ENCODE peak calls at places on chromosomes 13 and 19, in five cellular contexts. One of them, this sample, is unnamed.

GRCh38 chr19:39951065-39951650 is 16.7 kb upstream of the FCGBP start:
- DNase-seq in K562: no peak
- DNase-seq in H1: no peak
- DNase-seq in HepG2: no peak
- DNase-seq in GM12878: no peak
- DNase-seq in this sample: no peak

GRCh38 chr19:5006821-5007220 is 37.9 kb downstream of the KDM4B start:
- DNase-seq in K562: no peak
- DNase-seq in H1: no peak
- DNase-seq in HepG2: no peak
- DNase-seq in GM12878: no peak
- DNase-seq in this sample: no peak

GRCh38 chr13:109654341-109655205 is 131.8 kb downstream of the IRS2 start:
- DNase-seq in K562: no peak
- DNase-seq in H1: no peak
- DNase-seq in HepG2: no peak
- DNase-seq in GM12878: no peak
- DNase-seq in this sample: no peak

GRCh38 chr13:113491418-113491883 is 940 bp upstream of the DCUN1D2 start:
- DNase-seq in K562: peak; percentile 27
- DNase-seq in H1: peak; percentile 70
- DNase-seq in HepG2: no peak
- DNase-seq in GM12878: no peak
- DNase-seq in this sample: peak; percentile 34

GRCh38 chr13:104326523-104326922 is 1260.3 kb upstream of the SLC10A2 start:
- DNase-seq in K562: no peak
- DNase-seq in H1: no peak
- DNase-seq in HepG2: no peak
- DNase-seq in GM12878: no peak
- DNase-seq in this sample: no peak

GRCh38 chr13:34513526-34513925 is 428.5 kb upstream of the NBEA start:
- DNase-seq in K562: no peak
- DNase-seq in H1: no peak
- DNase-seq in HepG2: no peak
- DNase-seq in GM12878: no peak
- DNase-seq in this sample: no peak

GRCh38 chr19:55670280-55671053 is 4.6 kb upstream of the EPN1 start:
- DNase-seq in K562: peak; percentile 30
- DNase-seq in H1: no peak
- DNase-seq in HepG2: no peak
- DNase-seq in GM12878: no peak
- DNase-seq in this sample: peak; percentile 31

GRCh38 chr19:50384685-50385535 is 763 bp downstream of the POLD1 start:
- DNase-seq in K562: peak; percentile 31
- DNase-seq in H1: no peak
- DNase-seq in HepG2: no peak
- DNase-seq in GM12878: no peak
- DNase-seq in this sample: no peak

GRCh38 chr19:5799247-5800241 is 5.3 kb upstream of the NRTN start:
- DNase-seq in K562: peak; percentile 85
- DNase-seq in H1: no peak
- DNase-seq in HepG2: no peak
- DNase-seq in GM12878: no peak
- DNase-seq in this sample: no peak

GRCh38 chr19:42024622-42025111 is 30.6 kb upstream of the ATP1A3 start:
- DNase-seq in K562: no peak
- DNase-seq in H1: no peak
- DNase-seq in HepG2: no peak
- DNase-seq in GM12878: no peak
- DNase-seq in this sample: no peak

GRCh38 chr13:110629735-110630134 is 14.4 kb downstream of the NAXD start:
- DNase-seq in K562: no peak
- DNase-seq in H1: no peak
- DNase-seq in HepG2: no peak
- DNase-seq in GM12878: no peak
- DNase-seq in this sample: no peak

GRCh38 chr19:15846923-15847322 is 31.5 kb upstream of the OR10H1 start:
- DNase-seq in K562: no peak
- DNase-seq in H1: no peak
- DNase-seq in HepG2: no peak
- DNase-seq in GM12878: no peak
- DNase-seq in this sample: no peak

GRCh38 chr13:46165485-46166220 is 16.3 kb downstream of the LCP1 start:
- DNase-seq in K562: no peak
- DNase-seq in H1: no peak
- DNase-seq in HepG2: no peak
- DNase-seq in GM12878: peak; percentile 84
- DNase-seq in this sample: no peak
- TF ChIP-seq ATF2 in K562: no peak
- TF ChIP-seq ATF2 in H1: no peak
- TF ChIP-seq ATF2 in HepG2: no peak
- TF ChIP-seq ATF2 in GM12878: peak; percentile 87
- TF ChIP-seq ATF2 in this sample: no peak

DNA sequence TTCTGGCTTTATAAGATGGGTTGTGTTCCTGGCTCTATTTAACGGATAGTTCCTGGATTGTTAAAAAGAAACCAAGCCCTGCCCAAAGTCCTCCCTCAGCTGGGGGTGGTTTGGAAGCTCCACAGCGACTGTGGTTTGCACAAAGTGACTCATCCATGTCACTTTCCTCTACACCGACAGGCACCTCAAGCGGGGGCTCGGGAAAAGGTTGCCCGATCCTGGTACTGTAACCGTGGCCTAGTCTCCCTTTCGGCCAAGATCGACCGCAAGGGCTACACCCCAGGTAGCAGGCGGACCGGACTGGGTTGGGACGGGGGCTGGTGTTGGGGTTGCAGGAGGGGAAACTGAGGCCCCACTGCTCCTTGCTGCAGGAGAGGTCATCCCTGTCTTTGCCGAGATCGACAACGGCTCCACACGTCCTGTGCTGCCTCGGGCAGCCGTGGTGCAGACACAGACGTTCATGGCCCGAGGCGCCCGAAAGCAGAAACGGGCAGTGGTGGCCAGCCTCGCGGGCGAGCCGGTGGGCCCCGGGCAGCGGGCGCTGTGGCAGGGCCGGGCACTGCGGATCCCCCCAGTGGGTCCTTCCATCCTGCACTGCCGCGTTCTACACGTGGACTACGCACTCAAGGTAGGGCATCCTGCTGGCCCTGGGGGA is 1.6 kb downstream of the ARRDC2 start:
- DNase-seq in K562: no peak
- DNase-seq in H1: no peak
- DNase-seq in HepG2: peak; percentile 64
- DNase-seq in GM12878: no peak
- DNase-seq in this sample: no peak
- TF ChIP-seq ATF2 in K562: no peak
- TF ChIP-seq ATF2 in H1: no peak
- TF ChIP-seq ATF2 in HepG2: no peak
- TF ChIP-seq ATF2 in GM12878: no peak
- TF ChIP-seq ATF2 in this sample: no peak

DNA sequence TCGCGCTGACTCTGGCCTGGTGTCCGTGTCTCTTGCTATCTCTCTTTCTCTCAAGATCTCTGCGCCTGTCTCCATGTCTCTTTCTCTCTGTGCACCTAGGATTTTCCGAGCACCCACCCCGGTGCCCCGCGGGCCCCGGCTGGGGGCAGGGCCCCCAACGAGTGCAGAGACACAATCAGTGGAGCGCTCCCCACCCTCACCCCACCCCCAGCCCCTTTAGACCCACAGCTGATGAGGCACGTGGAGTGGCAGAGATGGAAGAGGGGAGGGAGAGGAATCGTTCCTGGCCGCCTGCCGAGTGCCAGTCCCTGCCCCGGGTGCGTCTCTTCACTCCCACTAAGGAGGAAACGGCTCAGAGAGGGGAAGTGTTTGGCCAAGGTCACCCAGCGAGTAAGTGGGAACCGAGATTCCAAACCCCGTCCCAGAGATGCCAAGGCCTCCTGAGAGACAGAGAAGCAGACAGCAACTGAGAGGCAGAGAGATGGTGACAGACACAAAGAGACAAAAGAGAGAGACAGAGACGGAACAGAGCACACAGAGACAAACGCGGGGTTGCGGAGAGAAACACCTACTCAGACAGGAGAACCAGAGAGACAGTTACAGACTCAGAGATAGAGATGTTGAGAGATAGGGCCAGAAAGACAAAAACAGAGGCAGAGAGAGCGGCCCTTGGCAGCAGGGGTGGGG is 626 bp upstream of the BCL3 start:
- DNase-seq in K562: no peak
- DNase-seq in H1: peak; percentile 59
- DNase-seq in HepG2: peak; percentile 50
- DNase-seq in GM12878: no peak
- DNase-seq in this sample: no peak
- TF ChIP-seq ATF2 in K562: no peak
- TF ChIP-seq ATF2 in H1: no peak
- TF ChIP-seq ATF2 in HepG2: no peak
- TF ChIP-seq ATF2 in GM12878: no peak
- TF ChIP-seq ATF2 in this sample: no peak

GRCh38 chr19:18478545-18479311 is 40.8 kb upstream of the ISYNA1 start:
- DNase-seq in K562: no peak
- DNase-seq in H1: no peak
- DNase-seq in HepG2: peak; percentile 88
- DNase-seq in GM12878: peak; percentile 51
- DNase-seq in this sample: no peak
- TF ChIP-seq ATF2 in K562: no peak
- TF ChIP-seq ATF2 in H1: no peak
- TF ChIP-seq ATF2 in HepG2: peak; percentile 74
- TF ChIP-seq ATF2 in GM12878: no peak
- TF ChIP-seq ATF2 in this sample: no peak

GRCh38 chr13:44197791-44198770 is 175.5 kb upstream of the SERP2 start:
- DNase-seq in K562: no peak
- DNase-seq in H1: no peak
- DNase-seq in HepG2: no peak
- DNase-seq in GM12878: peak; percentile 34
- DNase-seq in this sample: no peak
- TF ChIP-seq ATF2 in K562: no peak
- TF ChIP-seq ATF2 in H1: no peak
- TF ChIP-seq ATF2 in HepG2: no peak
- TF ChIP-seq ATF2 in GM12878: peak; percentile 35
- TF ChIP-seq ATF2 in this sample: no peak

GRCh38 chr19:27746691-27747380 is 1466.1 kb downstream of the UQCRFS1 start:
- DNase-seq in K562: peak; percentile 11
- DNase-seq in H1: peak; percentile 69
- DNase-seq in HepG2: no peak
- DNase-seq in GM12878: no peak
- DNase-seq in this sample: peak; percentile 48
- TF ChIP-seq ATF2 in K562: no peak
- TF ChIP-seq ATF2 in H1: no peak
- TF ChIP-seq ATF2 in HepG2: no peak
- TF ChIP-seq ATF2 in GM12878: no peak
- TF ChIP-seq ATF2 in this sample: no peak

GRCh38 chr13:37656247-37656940 is 57.8 kb upstream of the POSTN start:
- DNase-seq in K562: no peak
- DNase-seq in H1: no peak
- DNase-seq in HepG2: no peak
- DNase-seq in GM12878: no peak
- DNase-seq in this sample: no peak
- TF ChIP-seq ATF2 in K562: no peak
- TF ChIP-seq ATF2 in H1: no peak
- TF ChIP-seq ATF2 in HepG2: no peak
- TF ChIP-seq ATF2 in GM12878: no peak
- TF ChIP-seq ATF2 in this sample: no peak

DNA sequence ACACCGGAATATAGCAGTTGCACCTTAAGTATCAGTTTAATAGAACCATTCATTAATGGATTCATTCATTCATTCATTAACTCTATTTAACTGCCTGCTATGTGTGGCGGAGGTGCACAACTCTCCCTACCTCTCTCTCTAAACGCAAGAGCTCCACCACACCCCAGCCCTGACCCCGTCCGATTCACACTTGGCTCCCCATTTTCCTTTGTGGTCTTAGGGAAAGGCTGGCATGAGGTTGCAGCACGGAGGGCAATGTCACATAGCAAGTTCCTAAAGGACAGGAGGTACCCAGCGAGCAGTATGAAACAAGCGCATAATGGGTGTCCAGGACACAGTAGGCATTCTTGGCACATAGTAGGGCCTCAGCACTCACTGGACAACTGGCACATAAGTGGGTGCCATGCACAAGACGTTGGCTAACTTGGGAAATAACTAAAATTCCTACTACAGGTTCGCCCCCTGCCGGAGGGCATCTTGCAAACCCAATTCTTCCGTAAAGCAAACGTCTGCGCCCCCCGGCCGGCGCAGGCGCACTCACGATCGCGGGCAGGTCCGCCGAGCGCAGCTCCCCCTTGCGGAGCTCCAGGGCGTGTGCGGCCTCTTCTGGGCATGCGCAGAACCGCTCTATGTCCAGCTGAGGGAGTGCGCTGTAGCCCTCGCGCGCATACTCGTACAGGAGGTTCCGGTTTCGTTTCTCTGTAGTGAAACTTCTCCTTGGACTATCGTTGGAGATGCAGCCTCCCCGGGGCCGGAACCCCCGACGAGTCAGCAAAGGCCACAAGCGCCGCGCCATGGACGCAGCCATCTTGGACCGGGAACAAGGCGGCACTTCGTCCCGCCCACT is at the start of gene SARS2:
- DNase-seq in K562: peak; percentile 98
- DNase-seq in H1: peak; percentile 96
- DNase-seq in HepG2: peak; percentile 89
- DNase-seq in GM12878: peak; percentile 79
- DNase-seq in this sample: peak; percentile 94
- TF ChIP-seq ATF2 in K562: no peak
- TF ChIP-seq ATF2 in H1: no peak
- TF ChIP-seq ATF2 in HepG2: peak; percentile 65
- TF ChIP-seq ATF2 in GM12878: no peak
- TF ChIP-seq ATF2 in this sample: no peak

DNA sequence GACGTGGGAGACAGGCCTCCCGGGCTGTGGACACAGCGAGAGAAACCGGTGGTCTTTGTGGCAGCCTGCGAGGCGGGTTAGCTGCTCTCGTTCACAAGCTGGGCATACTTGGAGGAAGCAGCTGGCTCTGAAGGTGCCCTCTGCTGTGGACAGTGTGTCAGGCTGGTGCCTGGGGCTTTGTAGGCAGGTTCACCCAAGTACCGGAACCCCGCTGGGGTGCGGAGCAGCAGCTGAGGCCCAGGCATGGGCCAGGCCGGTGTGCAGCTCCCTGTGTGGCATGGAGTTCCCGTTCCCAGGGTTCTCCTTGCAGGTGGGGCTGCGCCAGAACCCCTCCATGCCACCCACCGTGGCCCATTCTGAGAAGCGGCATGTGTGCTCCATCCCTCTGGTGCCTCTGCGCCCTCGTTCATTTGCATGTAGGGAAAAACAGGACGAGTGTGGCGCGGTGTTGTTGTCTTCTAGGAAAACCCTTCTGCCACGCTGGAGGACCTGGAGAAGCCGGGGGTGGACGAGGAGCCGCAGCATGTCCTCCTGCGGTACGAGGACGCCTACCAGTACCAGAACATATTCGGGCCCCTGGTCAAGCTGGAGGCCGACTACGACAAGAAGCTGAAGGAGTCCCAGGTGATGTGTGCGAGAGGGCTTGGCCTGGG is 20.0 kb downstream of the UPF1 start:
- DNase-seq in K562: no peak
- DNase-seq in H1: no peak
- DNase-seq in HepG2: no peak
- DNase-seq in GM12878: no peak
- DNase-seq in this sample: no peak
- TF ChIP-seq ATF2 in K562: no peak
- TF ChIP-seq ATF2 in H1: no peak
- TF ChIP-seq ATF2 in HepG2: no peak
- TF ChIP-seq ATF2 in GM12878: no peak
- TF ChIP-seq ATF2 in this sample: no peak